ENCODE peak calls at places on chromosome 12, in five cellular contexts. One of them, this sample, is unnamed.
A peak's percentile ranks its signal among the peaks of the same experiment; 100 is the strongest.

GRCh38 chr12:109685574-109686447 is 27.8 kb upstream of the FAM222A start:
- DNase-seq in activated naive CD8-positive, alpha-beta T cell treated with anti-CD3 and anti-CD28 coated beads, Interleukin-2, amount 10 ng/mL, durations not matched to agents 7 days and 5 days: no peak
- DNase-seq in A549: no peak
- DNase-seq in transverse colon: no peak
- DNase-seq in kidney epithelial cell: no peak
- DNase-seq in this sample: no peak

GRCh38 chr12:1488908-1489381 is 105.4 kb downstream of the FBXL14 start:
- DNase-seq in transverse colon: no peak
- DNase-seq in activated naive CD8-positive, alpha-beta T cell treated with anti-CD3 and anti-CD28 coated beads, Interleukin-2, amount 10 ng/mL, durations not matched to agents 7 days and 5 days: no peak
- DNase-seq in A549: no peak
- DNase-seq in kidney epithelial cell: no peak
- DNase-seq in this sample: no peak

GRCh38 chr12:52436000-52436827 is 2.0 kb upstream of the KRT75 start:
- DNase-seq in transverse colon: no peak
- DNase-seq in activated naive CD8-positive, alpha-beta T cell treated with anti-CD3 and anti-CD28 coated beads, Interleukin-2, amount 10 ng/mL, durations not matched to agents 7 days and 5 days: no peak
- DNase-seq in kidney epithelial cell: no peak
- DNase-seq in A549: no peak
- DNase-seq in this sample: no peak

GRCh38 chr12:82555699-82556098 is 131.0 kb upstream of the TMTC2 start:
- DNase-seq in activated naive CD8-positive, alpha-beta T cell treated with anti-CD3 and anti-CD28 coated beads, Interleukin-2, amount 10 ng/mL, durations not matched to agents 7 days and 5 days: no peak
- DNase-seq in transverse colon: no peak
- DNase-seq in kidney epithelial cell: peak; percentile 2
- DNase-seq in A549: no peak
- DNase-seq in this sample: no peak

GRCh38 chr12:78641837-78642423 is 222.6 kb upstream of the SYT1 start:
- DNase-seq in activated naive CD8-positive, alpha-beta T cell treated with anti-CD3 and anti-CD28 coated beads, Interleukin-2, amount 10 ng/mL, durations not matched to agents 7 days and 5 days: no peak
- DNase-seq in A549: peak; percentile 26
- DNase-seq in kidney epithelial cell: no peak
- DNase-seq in transverse colon: no peak
- DNase-seq in this sample: no peak

GRCh38 chr12:69765515-69765914 is 26.9 kb downstream of the RAB3IP start:
- DNase-seq in A549: no peak
- DNase-seq in transverse colon: no peak
- DNase-seq in activated naive CD8-positive, alpha-beta T cell treated with anti-CD3 and anti-CD28 coated beads, Interleukin-2, amount 10 ng/mL, durations not matched to agents 7 days and 5 days: no peak
- DNase-seq in kidney epithelial cell: no peak
- DNase-seq in this sample: no peak

GRCh38 chr12:8948711-8949524 is 527 bp downstream of the M6PR start:
- DNase-seq in kidney epithelial cell: no peak
- DNase-seq in transverse colon: peak; percentile 10
- DNase-seq in activated naive CD8-positive, alpha-beta T cell treated with anti-CD3 and anti-CD28 coated beads, Interleukin-2, amount 10 ng/mL, durations not matched to agents 7 days and 5 days: no peak
- DNase-seq in A549: peak; percentile 16
- DNase-seq in this sample: no peak

GRCh38 chr12:58346032-58346632 is 404.8 kb downstream of the ATP23 start:
- DNase-seq in activated naive CD8-positive, alpha-beta T cell treated with anti-CD3 and anti-CD28 coated beads, Interleukin-2, amount 10 ng/mL, durations not matched to agents 7 days and 5 days: no peak
- DNase-seq in transverse colon: no peak
- DNase-seq in kidney epithelial cell: no peak
- DNase-seq in A549: peak; percentile 46
- DNase-seq in this sample: no peak

GRCh38 chr12:100159391-100160104 is 16.9 kb upstream of the BLTP3B start:
- DNase-seq in A549: no peak
- DNase-seq in transverse colon: no peak
- DNase-seq in activated naive CD8-positive, alpha-beta T cell treated with anti-CD3 and anti-CD28 coated beads, Interleukin-2, amount 10 ng/mL, durations not matched to agents 7 days and 5 days: no peak
- DNase-seq in kidney epithelial cell: no peak
- DNase-seq in this sample: no peak

GRCh38 chr12:93134175-93134574 is 205.1 kb upstream of the EEA1 start:
- DNase-seq in activated naive CD8-positive, alpha-beta T cell treated with anti-CD3 and anti-CD28 coated beads, Interleukin-2, amount 10 ng/mL, durations not matched to agents 7 days and 5 days: no peak
- DNase-seq in A549: no peak
- DNase-seq in transverse colon: no peak
- DNase-seq in kidney epithelial cell: no peak
- DNase-seq in this sample: no peak

GRCh38 chr12:122333142-122334087 is 67.1 kb upstream of the VPS33A start:
- DNase-seq in transverse colon: no peak
- DNase-seq in A549: no peak
- DNase-seq in activated naive CD8-positive, alpha-beta T cell treated with anti-CD3 and anti-CD28 coated beads, Interleukin-2, amount 10 ng/mL, durations not matched to agents 7 days and 5 days: no peak
- DNase-seq in kidney epithelial cell: no peak
- DNase-seq in this sample: no peak

GRCh38 chr12:67728296-67728666 is 79.7 kb downstream of the DYRK2 start:
- DNase-seq in transverse colon: no peak
- DNase-seq in kidney epithelial cell: no peak
- DNase-seq in activated naive CD8-positive, alpha-beta T cell treated with anti-CD3 and anti-CD28 coated beads, Interleukin-2, amount 10 ng/mL, durations not matched to agents 7 days and 5 days: no peak
- DNase-seq in A549: no peak
- DNase-seq in this sample: no peak

GRCh38 chr12:124500232-124501079 is 67.0 kb downstream of the NCOR2 start:
- DNase-seq in activated naive CD8-positive, alpha-beta T cell treated with anti-CD3 and anti-CD28 coated beads, Interleukin-2, amount 10 ng/mL, durations not matched to agents 7 days and 5 days: no peak
- DNase-seq in transverse colon: no peak
- DNase-seq in kidney epithelial cell: peak; percentile 79
- DNase-seq in A549: no peak
- DNase-seq in this sample: peak; percentile 88